ENCODE peak calls at places on chromosome 1, in six cellular contexts. M, C, D, T, R and Q are unnamed samples.

GRCh38 chr1:118154220-118154619 is 30.8 kb downstream of the SPAG17 start:
- DNase-seq in M (no peak), R (no peak), D (no peak), T (no peak), C (no peak), Q (no peak)

GRCh38 chr1:45177452-45177851 is 29.0 kb downstream of the ZSWIM5 start:
- DNase-seq in M (no peak), C (no peak), D (no peak), T (no peak), R (no peak), Q (no peak)

GRCh38 chr1:153921080-153921802 is 1.5 kb downstream of the GATAD2B start:
- DNase-seq in C (no peak), M (no peak), D (no peak), R (no peak), T (no peak), Q (peak; percentile 5)

GRCh38 chr1:89906088-89906487 is 85.3 kb downstream of the LRRC8D start:
- DNase-seq in M (no peak), C (no peak), T (no peak), R (no peak), D (no peak), Q (no peak)

GRCh38 chr1:151132676-151133338 is 13.6 kb downstream of the SEMA6C start:
- DNase-seq in R (no peak), M (no peak), C (no peak), D (no peak), T (no peak), Q (peak; percentile 10)

GRCh38 chr1:40711465-40712404 is 20.2 kb downstream of the NFYC start:
- DNase-seq in C (no peak), D (no peak), M (no peak), T (no peak), R (no peak), Q (no peak)

GRCh38 chr1:184545601-184546000 is 158.8 kb downstream of the C1orf21 start:
- DNase-seq in T (no peak), C (no peak), R (no peak), D (no peak), M (no peak), Q (no peak)

GRCh38 chr1:27157194-27157593 is 2.3 kb upstream of the SLC9A1 start:
- DNase-seq in M (no peak), D (no peak), C (no peak), T (no peak), R (no peak), Q (no peak)

GRCh38 chr1:221440658-221441057 is 301.2 kb downstream of the DUSP10 start:
- DNase-seq in M (no peak), D (no peak), T (no peak), R (no peak), C (no peak), Q (no peak)

GRCh38 chr1:209672705-209673630 is 2.2 kb upstream of the G0S2 start:
- DNase-seq in R (no peak), M (no peak), T (no peak), D (no peak), C (no peak), Q (no peak)

GRCh38 chr1:41277371-41277994 is 35.4 kb upstream of the SCMH1 start:
- DNase-seq in T (no peak), M (no peak), C (no peak), R (no peak), D (no peak), Q (no peak)

GRCh38 chr1:154940213-154940879 is 3.8 kb upstream of the PMVK start:
- DNase-seq in C (no peak), T (peak; percentile 19), R (no peak), D (no peak), M (no peak), Q (no peak)